ENCODE peak calls at places on chromosomes 4 and X, in nine cellular contexts. W is upper lobe of left lung; D is NCI-H2171 treated with DMSO at 0.1 percent for 48 hours; U is activated CD4-positive, alpha-beta memory T cell treated with anti-CD3 and anti-CD28 coated beads for 36 hours; B is AG09309; A is hypothalamus; Z is NCI-H1105; O is HEK293T; H is CD4-positive, alpha-beta T cell. K is an unnamed sample.

GRCh38 chr4:164748375-164748774 is 5.6 kb upstream of the SMIM31 start:
- DNase-seq in W (no peak), D (no peak), U (no peak), B (no peak), A (no peak), Z (no peak), O (no peak), H (no peak), K (no peak)

GRCh38 chr4:57550143-57550542 is 440.0 kb upstream of the IGFBP7 start:
- DNase-seq in W (no peak), D (no peak), U (no peak), B (no peak), A (no peak), Z (no peak), O (no peak), H (no peak), K (no peak)

GRCh38 chrX:118189628-118190027 is 73.0 kb upstream of the KLHL13 start:
- DNase-seq in W (no peak), D (no peak), U (no peak), B (no peak), A (no peak), Z (no peak), O (no peak), H (no peak), K (no peak)

GRCh38 chrX:71632923-71633657 is 14.8 kb upstream of the CXCR3 start:
- DNase-seq in W (no peak), D (no peak), U (no peak), B (no peak), A (no peak), Z (peak; percentile 64), O (no peak), H (no peak), K (no peak)

GRCh38 chr4:107800058-107800457 is 24.7 kb upstream of the SGMS2 start:
- DNase-seq in W (no peak), D (no peak), U (no peak), B (no peak), A (no peak), Z (no peak), O (no peak), H (no peak), K (no peak)

GRCh38 chr4:95293014-95293413 is 255.8 kb downstream of the UNC5C start:
- DNase-seq in W (no peak), D (no peak), U (no peak), B (no peak), A (no peak), Z (no peak), O (no peak), H (no peak), K (no peak)

GRCh38 chrX:48697182-48697727 is 721 bp downstream of the SUV39H1 start:
- DNase-seq in W (no peak), D (peak; percentile 16), U (no peak), B (no peak), A (no peak), Z (no peak), O (no peak), H (no peak), K (no peak)

GRCh38 chr4:186347743-186348142 is 81.8 kb downstream of the F11 start:
- DNase-seq in W (no peak), D (no peak), U (no peak), B (no peak), A (no peak), Z (no peak), O (no peak), H (no peak), K (no peak)

GRCh38 chrX:16646366-16647168 is 3.4 kb upstream of the S100G start:
- DNase-seq in W (no peak), D (no peak), U (no peak), B (no peak), A (no peak), Z (no peak), O (no peak), H (no peak), K (no peak)

GRCh38 chr4:107366016-107366415 is 329.9 kb upstream of the DKK2 start:
- DNase-seq in W (no peak), D (no peak), U (no peak), B (no peak), A (no peak), Z (no peak), O (no peak), H (no peak), K (no peak)

GRCh38 chrX:151723156-151723760 is 7.4 kb downstream of the FATE1 start:
- DNase-seq in W (no peak), D (no peak), U (no peak), B (no peak), A (no peak), Z (no peak), O (no peak), H (no peak), K (no peak)